ENCODE peak calls at places on chromosome 16, in four cellular contexts. K, F, J and M are unnamed samples.
A peak's percentile ranks its signal among the peaks of the same experiment; 100 is the strongest.

GRCh38 chr16:10098991-10099390 is 83.2 kb downstream of the GRIN2A start:
- DNase-seq in F (peak; percentile 16), J (no peak), K (no peak), M (no peak)

GRCh38 chr16:81313731-81314602 is 795 bp upstream of the GAN start:
- DNase-seq in K (no peak), F (no peak), J (no peak), M (no peak)

GRCh38 chr16:27641260-27641659 is 91.3 kb downstream of the KATNIP start:
- DNase-seq in F (no peak), J (no peak), K (no peak), M (no peak)

GRCh38 chr16:6009151-6009550 is 911.6 kb upstream of the EEF2KMT start:
- DNase-seq in J (no peak), F (no peak), K (no peak), M (no peak)

GRCh38 chr16:3793161-3793576 is 75.8 kb upstream of the TRAP1 start:
- DNase-seq in F (no peak), K (no peak), J (no peak), M (no peak)

GRCh38 chr16:28918698-28919097 is 6.3 kb downstream of the RABEP2 start:
- DNase-seq in J (no peak), F (no peak), K (no peak), M (no peak)

GRCh38 chr16:67179421-67180080 is 4.2 kb downstream of the MATCAP1 start:
- DNase-seq in J (no peak), F (no peak), K (no peak), M (no peak)

GRCh38 chr16:52114414-52114813 is 432.5 kb downstream of the TOX3 start:
- DNase-seq in K (peak; percentile 51), J (no peak), F (peak; percentile 39), M (no peak)

GRCh38 chr16:89711601-89712475 is 8.9 kb downstream of the VPS9D1 start:
- DNase-seq in K (no peak), F (no peak), J (peak; percentile 50), M (no peak)

GRCh38 chr16:13873835-13874438 is 46.0 kb upstream of the ERCC4 start:
- DNase-seq in F (peak; percentile 22), K (peak; percentile 25), J (peak; percentile 2), M (no peak)

GRCh38 chr16:85612801-85613608 is at the start of gene GSE1:
- DNase-seq in J (peak; percentile 68), F (peak; percentile 90), K (peak; percentile 85), M (no peak)

GRCh38 chr16:72424776-72425175 is 252.8 kb upstream of the PMFBP1 start:
- DNase-seq in K (no peak), F (no peak), J (no peak), M (no peak)

GRCh38 chr16:81616321-81617020 is 162.6 kb upstream of the PLCG2 start:
- DNase-seq in K (no peak), J (peak; percentile 63), F (peak; percentile 55), M (peak; percentile 16)

GRCh38 chr16:89292443-89293078 is 75.1 kb downstream of the ZNF778 start:
- DNase-seq in F (no peak), K (no peak), J (no peak), M (no peak)

GRCh38 chr16:49849709-49850108 is 6.2 kb downstream of the ZNF423 start:
- DNase-seq in F (no peak), J (no peak), K (no peak), M (no peak)

GRCh38 chr16:87570938-87571867 is 31.1 kb upstream of the JPH3 start:
- DNase-seq in F (peak; percentile 36), J (peak; percentile 53), K (peak; percentile 20), M (no peak)

GRCh38 chr16:87053016-87053982 is 263.9 kb downstream of the C16orf95 start:
- DNase-seq in K (no peak), J (no peak), F (no peak), M (no peak)

GRCh38 chr16:27566417-27566816 is 16.5 kb downstream of the KATNIP start:
- DNase-seq in K (no peak), F (no peak), J (no peak), M (no peak)

GRCh38 chr16:73037331-73037745 is 10.6 kb downstream of the ZFHX3 start:
- DNase-seq in J (no peak), K (no peak), F (peak; percentile 19), M (no peak)

GRCh38 chr16:2054543-2055245 is 6.9 kb downstream of the TSC2 start:
- DNase-seq in K (no peak), J (no peak), F (no peak), M (no peak)

GRCh38 chr16:86751081-86752030 is 173.0 kb downstream of the FOXL1 start:
- DNase-seq in J (peak; percentile 87), K (peak; percentile 93), F (peak; percentile 90), M (no peak)

GRCh38 chr16:24993722-24994686 is 21.2 kb downstream of the ARHGAP17 start:
- DNase-seq in F (peak; percentile 97), K (peak; percentile 95), J (peak; percentile 96), M (no peak)

GRCh38 chr16:85446846-85447656 is 166.1 kb upstream of the GSE1 start:
- DNase-seq in J (no peak), F (no peak), K (no peak), M (no peak)

GRCh38 chr16:11497851-11498289 is 88.8 kb downstream of the LITAF start:
- DNase-seq in F (peak; percentile 82), J (peak; percentile 39), K (peak; percentile 86), M (no peak)

GRCh38 chr16:27240948-27241531 is 27.5 kb downstream of the NSMCE1 start:
- DNase-seq in J (peak; percentile 80), F (peak; percentile 61), K (peak; percentile 65), M (no peak)

GRCh38 chr16:14600164-14600563 is 29.9 kb downstream of the PARN start:
- DNase-seq in J (peak; percentile 41), F (peak; percentile 20), K (no peak), M (no peak)

GRCh38 chr16:49833055-49833454 is 22.9 kb downstream of the ZNF423 start:
- DNase-seq in F (no peak), J (no peak), K (no peak), M (no peak)

GRCh38 chr16:15608398-15609285 is 34.3 kb downstream of the MARF1 start:
- DNase-seq in F (no peak), J (peak; percentile 60), K (no peak), M (no peak)

GRCh38 chr16:25109643-25110042 is 1.9 kb upstream of the LCMT1 start:
- DNase-seq in F (peak; percentile 95), J (peak; percentile 98), K (peak; percentile 96), M (no peak)

GRCh38 chr16:19092653-19093410 is 20.9 kb upstream of the ITPRIPL2 start:
- DNase-seq in K (no peak), F (no peak), J (no peak), M (no peak)

GRCh38 chr16:2212362-2213324 is 2.0 kb upstream of the BRICD5 start:
- DNase-seq in K (no peak), F (no peak), J (no peak), M (no peak)

GRCh38 chr16:11698271-11698689 is 30.0 kb downstream of the SNN start:
- DNase-seq in J (peak; percentile 17), F (peak; percentile 43), K (peak; percentile 51), M (no peak)

GRCh38 chr16:53041196-53041977 is 11.3 kb downstream of the CHD9NB start:
- DNase-seq in J (peak; percentile 5), K (no peak), F (no peak), M (no peak)

GRCh38 chr16:68111379-68111778 is 26.2 kb downstream of the NFATC3 start:
- DNase-seq in F (no peak), J (no peak), K (no peak), M (no peak)

GRCh38 chr16:50284131-50284911 is 18.0 kb downstream of the ADCY7 start:
- DNase-seq in J (no peak), K (no peak), F (no peak), M (no peak)